ENCODE peak calls at places on chromosomes 5 and 9, in four cellular contexts. M is left ventricle myocardium superior, B is heart left ventricle, H is upper lobe of right lung. R is an unnamed sample.

GRCh38 chr5:121975294-121975693 is 13.5 kb downstream of the SRFBP1 start:
- ATAC-seq in H (no peak), M (no peak), B (no peak), R (no peak)

GRCh38 chr5:139494256-139494655 is 11.7 kb upstream of the STING1 start:
- ATAC-seq in B (no peak), H (no peak), M (no peak), R (no peak)

GRCh38 chr9:69379250-69379982 is 54.4 kb downstream of the ENTREP1 start:
- ATAC-seq in H (peak), M (peak), B (peak), R (no peak)

GRCh38 chr5:127840198-127840524 is 137.0 kb downstream of the CCDC192 start:
- ATAC-seq in H (peak), B (no peak), M (no peak), R (no peak)

GRCh38 chr9:112754578-112754977 is 4.0 kb downstream of the SNX30 start:
- ATAC-seq in H (no peak), M (no peak), B (no peak), R (peak)

GRCh38 chr9:1042466-1042865 is 7.7 kb upstream of the DMRT2 start:
- ATAC-seq in H (peak), M (no peak), B (no peak), R (no peak)

GRCh38 chr9:133754187-133754586 is 16.0 kb upstream of the SARDH start:
- ATAC-seq in H (no peak), M (no peak), B (no peak), R (no peak)

GRCh38 chr5:144297083-144297482 is 126.4 kb downstream of the KCTD16 start:
- ATAC-seq in B (no peak), M (no peak), H (no peak), R (no peak)

GRCh38 chr5:8491254-8491653 is 622.3 kb downstream of the MTRR start:
- ATAC-seq in H (no peak), B (no peak), M (no peak), R (no peak)

GRCh38 chr9:116234091-116234490 is 80.5 kb downstream of the PAPPA start:
- ATAC-seq in M (peak), H (no peak), B (no peak), R (no peak)

GRCh38 chr9:83933804-83934203 is 12.6 kb upstream of the KIF27 start:
- ATAC-seq in B (no peak), M (no peak), H (peak), R (no peak)

GRCh38 chr5:3121813-3122212 is 370.3 kb upstream of the IRX2 start:
- ATAC-seq in B (no peak), M (no peak), H (no peak), R (no peak)

GRCh38 chr5:134397196-134397595 is 14.5 kb downstream of the CDKN2AIPNL start:
- ATAC-seq in H (no peak), M (peak), B (no peak), R (no peak)

GRCh38 chr5:154834045-154834444 is 16.4 kb downstream of the FAXDC2 start:
- ATAC-seq in B (no peak), H (no peak), M (no peak), R (no peak)

GRCh38 chr5:145921211-145921610 is 15.2 kb upstream of the SH3RF2 start:
- ATAC-seq in B (no peak), M (no peak), H (no peak), R (no peak)

GRCh38 chr9:16559418-16560188 is 310.9 kb downstream of the BNC2 start:
- ATAC-seq in M (no peak), H (no peak), B (no peak), R (no peak)

GRCh38 chr9:96274939-96275338 is 27.0 kb downstream of the HSD17B3 start:
- ATAC-seq in M (no peak), H (no peak), B (no peak), R (no peak)

GRCh38 chr5:53326420-53327153 is 153.8 kb upstream of the FST start:
- ATAC-seq in B (no peak), H (no peak), M (peak), R (no peak)

GRCh38 chr5:89735108-89735507 is 674.4 kb downstream of the CETN3 start:
- ATAC-seq in B (no peak), M (no peak), H (peak), R (no peak)

GRCh38 chr9:6197330-6197729 is 18.3 kb upstream of the IL33 start:
- ATAC-seq in B (no peak), M (peak), H (peak), R (no peak)

GRCh38 chr5:75059887-75060286 is 7.5 kb upstream of the GCNT4 start:
- ATAC-seq in H (no peak), B (no peak), M (no peak), R (peak)

GRCh38 chr5:17157916-17158529 is 59.4 kb upstream of the BASP1 start:
- ATAC-seq in M (no peak), B (no peak), H (peak), R (no peak)

GRCh38 chr5:147407094-147407681 is 102.7 kb downstream of the DPYSL3 start:
- ATAC-seq in H (no peak), M (no peak), B (no peak), R (no peak)

GRCh38 chr5:96835727-96836126 is 28.0 kb upstream of the ERAP1 start:
- ATAC-seq in M (no peak), H (no peak), B (no peak), R (no peak)

GRCh38 chr9:28735943-28736342 is 1162.7 kb upstream of the C9orf72 start:
- ATAC-seq in M (no peak), H (no peak), B (no peak), R (no peak)

GRCh38 chr5:125750538-125751186 is 672.5 kb upstream of the GRAMD2B start:
- ATAC-seq in B (no peak), H (no peak), M (no peak), R (no peak)

R was measured in activated T-helper 17 cell treated with anti-CD3 and anti-CD28 coated beads, Interleukin-2, amount 50 U/mL, for 72 hours.